ENCODE peak calls at places on chromosome 18, in ten cellular contexts. J is CD4-positive, CD25-positive, alpha-beta regulatory T cell; T is HT1080; G is M059J; N is neural crest cell; B is NCI-H1092 treated with DMSO at 0.1 percent for 48 hours; K is PC-9; V is AG09309; A is NCI-H1105; Z is CD4-positive, alpha-beta T cell. M is an unnamed sample.

GRCh38 chr18:77702686-77703085 is 453.0 kb downstream of the GALR1 start:
- DNase-seq in J (no peak), G (peak), B (peak), A (peak), V (no peak), N (peak), K (peak), Z (no peak), T (no peak), M (peak)

GRCh38 chr18:79525556-79526467 is 130.1 kb downstream of the NFATC1 start:
- DNase-seq in B (no peak), A (no peak), J (no peak), Z (no peak), T (no peak), V (no peak), N (no peak), K (no peak), G (no peak), M (no peak)

GRCh38 chr18:26549486-26550435 is 1.4 kb upstream of the KCTD1 start:
- DNase-seq in J (no peak), G (peak), Z (no peak), N (peak), B (peak), K (peak), T (peak), V (peak), A (peak), M (no peak)

GRCh38 chr18:5197032-5197434 is at the start of gene AKAIN1:
- DNase-seq in N (peak), A (peak), Z (no peak), B (no peak), T (peak), G (no peak), J (no peak), V (no peak), K (no peak), M (no peak)

GRCh38 chr18:5106730-5107129 is 90.3 kb downstream of the AKAIN1 start:
- DNase-seq in Z (no peak), N (no peak), T (no peak), G (no peak), A (no peak), J (no peak), K (no peak), V (no peak), B (no peak), M (no peak)

GRCh38 chr18:70384181-70384790 is 95.4 kb downstream of the SOCS6 start:
- DNase-seq in Z (no peak), T (peak), V (peak), G (peak), J (no peak), B (no peak), A (no peak), K (peak), N (no peak), M (no peak)

GRCh38 chr18:49548266-49548665 is 13.6 kb upstream of the LIPG start:
- DNase-seq in V (no peak), N (no peak), A (no peak), J (no peak), T (peak), B (no peak), K (peak), Z (no peak), G (peak), M (no peak)

GRCh38 chr18:58755304-58756010 is 84.2 kb downstream of the MALT1 start:
- DNase-seq in A (no peak), J (no peak), G (peak), K (no peak), V (no peak), B (no peak), Z (no peak), N (no peak), T (no peak), M (no peak)

GRCh38 chr18:65737346-65737745 is 13.5 kb upstream of the CDH7 start:
- DNase-seq in N (no peak), G (no peak), J (no peak), V (no peak), A (no peak), B (peak), T (no peak), Z (no peak), K (no peak), M (peak)

GRCh38 chr18:51537487-51537886 is 340.0 kb upstream of the MEX3C start:
- DNase-seq in Z (no peak), V (no peak), G (peak), T (peak), B (peak), N (peak), K (no peak), A (peak), J (no peak), M (peak)

GRCh38 chr18:74496508-74497307 is 545 bp downstream of the CNDP2 start:
- DNase-seq in Z (no peak), K (peak), V (no peak), G (peak), N (peak), B (peak), T (peak), J (no peak), A (peak), M (peak)

GRCh38 chr18:23529597-23529996 is 26.3 kb downstream of the RMC1 start:
- DNase-seq in A (no peak), V (no peak), B (no peak), K (peak), T (peak), Z (no peak), J (no peak), G (peak), N (no peak), M (no peak)

GRCh38 chr18:32877371-32877770 is 104.5 kb upstream of the KLHL14 start:
- DNase-seq in N (no peak), J (no peak), G (no peak), T (no peak), K (no peak), Z (no peak), V (no peak), A (no peak), B (peak), M (no peak)

GRCh38 chr18:76275913-76276312 is 219.1 kb downstream of the ZNF516 start:
- DNase-seq in V (no peak), N (no peak), T (no peak), K (no peak), G (no peak), Z (no peak), A (no peak), J (no peak), B (no peak), M (no peak)

GRCh38 chr18:59029663-59030421 is 109.8 kb upstream of the SEC11C start:
- DNase-seq in A (no peak), K (no peak), Z (no peak), J (no peak), V (no peak), T (no peak), G (no peak), B (no peak), N (peak), M (no peak)

GRCh38 chr18:36265035-36265434 is 32.5 kb upstream of the FHOD3 start:
- DNase-seq in J (no peak), N (no peak), Z (no peak), T (no peak), A (no peak), K (no peak), G (no peak), V (no peak), B (no peak), M (no peak)

GRCh38 chr18:65725421-65726050 is 25.3 kb upstream of the CDH7 start:
- DNase-seq in A (peak), K (no peak), T (peak), J (no peak), Z (no peak), N (peak), V (no peak), G (no peak), B (peak), M (peak)

GRCh38 chr18:13440277-13441248 is 222.0 kb downstream of the LDLRAD4 start:
- DNase-seq in B (no peak), J (no peak), G (no peak), A (no peak), T (no peak), K (no peak), Z (no peak), V (no peak), N (no peak), M (no peak)

GRCh38 chr18:66646622-66647021 is 42.7 kb upstream of the CDH19 start:
- DNase-seq in J (no peak), T (peak), Z (no peak), A (no peak), G (no peak), V (no peak), B (no peak), N (no peak), K (no peak), M (no peak)

GRCh38 chr18:22211660-22212059 is 42.3 kb downstream of the GATA6 start:
- DNase-seq in N (no peak), Z (no peak), T (no peak), K (no peak), G (no peak), V (no peak), J (no peak), A (no peak), B (no peak), M (no peak)

GRCh38 chr18:68098655-68099054 is 582.1 kb upstream of the DSEL start:
- DNase-seq in V (no peak), A (no peak), K (no peak), N (no peak), J (no peak), G (no peak), B (no peak), T (no peak), Z (no peak), M (no peak)

GRCh38 chr18:32381761-32382160 is 88.9 kb downstream of the GAREM1 start:
- DNase-seq in J (no peak), V (no peak), G (no peak), T (no peak), A (no peak), K (peak), N (no peak), B (no peak), Z (no peak), M (no peak)

GRCh38 chr18:50665015-50665414 is 105.1 kb downstream of the MAPK4 start:
- DNase-seq in J (no peak), A (no peak), N (no peak), K (no peak), B (no peak), G (no peak), V (no peak), Z (no peak), T (no peak), M (no peak)

GRCh38 chr18:5238371-5238758 is 41.3 kb upstream of the AKAIN1 start:
- DNase-seq in V (no peak), J (peak), B (no peak), G (peak), N (peak), A (no peak), Z (peak), K (no peak), T (no peak), M (peak)

GRCh38 chr18:35513181-35513932 is 15.6 kb upstream of the INO80C start:
- DNase-seq in J (no peak), A (no peak), T (peak), V (peak), B (no peak), Z (no peak), N (no peak), K (peak), G (peak), M (no peak)

GRCh38 chr18:12005542-12006487 is 24.5 kb downstream of the IMPA2 start:
- DNase-seq in N (no peak), A (no peak), G (peak), K (no peak), V (no peak), Z (no peak), T (no peak), J (no peak), B (no peak), M (no peak)

GRCh38 chr18:12046751-12047335 is 46.8 kb upstream of the ANKRD62 start:
- DNase-seq in G (peak), Z (no peak), T (no peak), K (no peak), A (no peak), B (no peak), V (no peak), J (no peak), N (no peak), M (no peak)

GRCh38 chr18:73850782-73851181 is 296.9 kb downstream of the FBXO15 start:
- DNase-seq in K (no peak), V (no peak), T (no peak), A (no peak), B (no peak), J (no peak), G (no peak), Z (no peak), N (no peak), M (no peak)

GRCh38 chr18:34965108-34965507 is 76.1 kb upstream of the MAPRE2 start:
- DNase-seq in K (no peak), A (peak), B (peak), T (no peak), J (no peak), V (no peak), G (no peak), N (no peak), Z (no peak), M (no peak)

GRCh38 chr18:26185267-26185666 is 41.0 kb upstream of the TAF4B start:
- DNase-seq in J (no peak), A (no peak), Z (no peak), B (no peak), K (no peak), V (no peak), N (no peak), G (no peak), T (peak), M (no peak)

GRCh38 chr18:63271881-63272299 is 47.7 kb downstream of the BCL2 start:
- DNase-seq in T (no peak), J (no peak), N (no peak), G (no peak), A (no peak), B (no peak), K (no peak), V (no peak), Z (no peak), M (no peak)

GRCh38 chr18:68394705-68395104 is 320.2 kb downstream of the TMX3 start:
- DNase-seq in J (no peak), Z (no peak), B (no peak), K (no peak), N (no peak), T (peak), A (no peak), G (peak), V (no peak), M (no peak)

GRCh38 chr18:59516356-59517155 is 157.5 kb upstream of the LMAN1 start:
- DNase-seq in T (peak), V (peak), J (no peak), Z (no peak), B (no peak), A (no peak), K (peak), N (no peak), G (peak), M (no peak)